ENCODE peak calls at places on chromosomes 16 and 17, in four cellular contexts. One of them, this sample, is unnamed.
A peak's percentile ranks its signal among the peaks of the same experiment; 100 is the strongest.

GRCh38 chr17:5381542-5381941 is 37.9 kb downstream of the NUP88 start:
- ATAC-seq in HepG2: peak; percentile 21
- ATAC-seq in upper lobe of left lung: no peak
- ATAC-seq in GM12878: no peak
- ATAC-seq in this sample: peak; percentile 19

GRCh38 chr16:22357635-22357971 is 16.8 kb downstream of the CDR2 start:
- ATAC-seq in HepG2: no peak
- ATAC-seq in upper lobe of left lung: no peak
- ATAC-seq in GM12878: peak; percentile 74
- ATAC-seq in this sample: no peak

GRCh38 chr16:88549671-88550643 is 20.2 kb upstream of the ZC3H18 start:
- ATAC-seq in HepG2: peak; percentile 71
- ATAC-seq in upper lobe of left lung: no peak
- ATAC-seq in GM12878: peak; percentile 72
- ATAC-seq in this sample: no peak

GRCh38 chr17:33292184-33292980 is 713 bp downstream of the ASIC2 start:
- ATAC-seq in HepG2: no peak
- ATAC-seq in upper lobe of left lung: no peak
- ATAC-seq in GM12878: no peak
- ATAC-seq in this sample: no peak

GRCh38 chr16:89696598-89697128 is 4.8 kb downstream of the SPATA2L start:
- ATAC-seq in HepG2: no peak
- ATAC-seq in upper lobe of left lung: no peak
- ATAC-seq in GM12878: peak; percentile 15
- ATAC-seq in this sample: no peak

GRCh38 chr16:58464047-58464915 is 35.7 kb upstream of the NDRG4 start:
- ATAC-seq in HepG2: peak; percentile 85
- ATAC-seq in upper lobe of left lung: no peak
- ATAC-seq in GM12878: peak; percentile 46
- ATAC-seq in this sample: peak; percentile 39

GRCh38 chr17:49850772-49851386 is 3.0 kb upstream of the TAC4 start:
- ATAC-seq in HepG2: no peak
- ATAC-seq in upper lobe of left lung: no peak
- ATAC-seq in GM12878: peak; percentile 15
- ATAC-seq in this sample: peak; percentile 42

GRCh38 chr16:85286066-85286712 is 173.9 kb upstream of the CIBAR2 start:
- ATAC-seq in HepG2: no peak
- ATAC-seq in upper lobe of left lung: no peak
- ATAC-seq in GM12878: no peak
- ATAC-seq in this sample: peak; percentile 65

GRCh38 chr17:78101112-78101511 is 27.4 kb downstream of the TMC6 start:
- ATAC-seq in HepG2: no peak
- ATAC-seq in upper lobe of left lung: no peak
- ATAC-seq in GM12878: no peak
- ATAC-seq in this sample: no peak

GRCh38 chr16:61792194-61792904 is 243.9 kb downstream of the CDH8 start:
- ATAC-seq in HepG2: no peak
- ATAC-seq in upper lobe of left lung: no peak
- ATAC-seq in GM12878: no peak
- ATAC-seq in this sample: no peak

GRCh38 chr17:65755799-65756198 is 194.4 kb upstream of the AXIN2 start:
- ATAC-seq in HepG2: no peak
- ATAC-seq in upper lobe of left lung: no peak
- ATAC-seq in GM12878: no peak
- ATAC-seq in this sample: no peak

GRCh38 chr16:66427451-66427860 is 361 bp downstream of the BEAN1 start:
- ATAC-seq in HepG2: peak; percentile 31
- ATAC-seq in upper lobe of left lung: no peak
- ATAC-seq in GM12878: no peak
- ATAC-seq in this sample: peak; percentile 20

GRCh38 chr17:7019839-7020519 is 2.9 kb upstream of the BCL6B start:
- ATAC-seq in HepG2: no peak
- ATAC-seq in upper lobe of left lung: no peak
- ATAC-seq in GM12878: no peak
- ATAC-seq in this sample: no peak

GRCh38 chr17:27078296-27078695 is 215.6 kb upstream of the WSB1 start:
- ATAC-seq in HepG2: no peak
- ATAC-seq in upper lobe of left lung: no peak
- ATAC-seq in GM12878: no peak
- ATAC-seq in this sample: no peak
- H3K9me3 ChIP-seq in HepG2: no peaks in the 10 kb centered on the region
- H3K9me3 ChIP-seq in upper lobe of left lung: no peaks in the 10 kb centered on the region
- H3K9me3 ChIP-seq in GM12878: no peaks in the 10 kb centered on the region
- H3K9me3 ChIP-seq in this sample: no peaks in the 10 kb centered on the region

GRCh38 chr17:45247429-45248131 is 14.3 kb downstream of the SPATA32 start:
- ATAC-seq in HepG2: peak; percentile 87
- ATAC-seq in upper lobe of left lung: peak; percentile 94
- ATAC-seq in GM12878: peak; percentile 95
- ATAC-seq in this sample: peak; percentile 85
- TF ChIP-seq POLR2AphosphoS5 in HepG2: peak; percentile 55
- TF ChIP-seq POLR2AphosphoS5 in upper lobe of left lung: peak; percentile 37
- TF ChIP-seq POLR2AphosphoS5 in GM12878: peak; percentile 69
- TF ChIP-seq POLR2AphosphoS5 in this sample: no peak

DNA sequence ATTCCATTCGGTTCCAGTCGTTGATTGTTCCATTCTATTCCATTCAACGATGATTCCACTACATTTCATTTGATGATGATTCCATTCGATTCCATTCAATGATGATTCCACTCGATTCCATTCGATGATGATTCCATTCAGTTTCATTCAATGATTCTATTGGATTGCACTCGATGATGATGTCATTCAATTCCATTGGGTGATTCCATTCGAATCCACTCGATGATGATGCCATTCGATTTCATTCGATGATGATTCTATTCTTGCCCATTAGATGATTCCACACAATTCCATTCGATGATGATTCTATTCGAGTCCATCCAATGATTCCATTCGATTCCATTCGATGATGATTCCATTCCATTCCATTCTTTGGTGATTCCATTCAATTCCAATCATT is 1283.7 kb downstream of the TP53TG3F start:
- ATAC-seq in HepG2: no peak
- ATAC-seq in upper lobe of left lung: no peak
- ATAC-seq in GM12878: no peak
- ATAC-seq in this sample: no peak
- H3K9me3 ChIP-seq in HepG2: peaks cover 82% of the 10 kb centered on the region
- H3K9me3 ChIP-seq in upper lobe of left lung: peaks cover 9% of the 10 kb centered on the region
- H3K9me3 ChIP-seq in GM12878: no peaks in the 10 kb centered on the region
- H3K9me3 ChIP-seq in this sample: no peaks in the 10 kb centered on the region

GRCh38 chr17:2125013-2125535 is 70.2 kb downstream of the HIC1 start:
- ATAC-seq in HepG2: no peak
- ATAC-seq in upper lobe of left lung: no peak
- ATAC-seq in GM12878: no peak
- ATAC-seq in this sample: no peak

GRCh38 chr17:2120550-2121335 is 65.8 kb downstream of the HIC1 start:
- ATAC-seq in HepG2: no peak
- ATAC-seq in upper lobe of left lung: no peak
- ATAC-seq in GM12878: no peak
- ATAC-seq in this sample: no peak

GRCh38 chr17:2124391-2124790 is 69.5 kb downstream of the HIC1 start:
- ATAC-seq in HepG2: no peak
- ATAC-seq in upper lobe of left lung: no peak
- ATAC-seq in GM12878: no peak
- ATAC-seq in this sample: no peak

GRCh38 chr17:2123467-2124251 is 68.8 kb downstream of the HIC1 start:
- ATAC-seq in HepG2: no peak
- ATAC-seq in upper lobe of left lung: peak; percentile 76
- ATAC-seq in GM12878: peak; percentile 84
- ATAC-seq in this sample: peak; percentile 42

DNA sequence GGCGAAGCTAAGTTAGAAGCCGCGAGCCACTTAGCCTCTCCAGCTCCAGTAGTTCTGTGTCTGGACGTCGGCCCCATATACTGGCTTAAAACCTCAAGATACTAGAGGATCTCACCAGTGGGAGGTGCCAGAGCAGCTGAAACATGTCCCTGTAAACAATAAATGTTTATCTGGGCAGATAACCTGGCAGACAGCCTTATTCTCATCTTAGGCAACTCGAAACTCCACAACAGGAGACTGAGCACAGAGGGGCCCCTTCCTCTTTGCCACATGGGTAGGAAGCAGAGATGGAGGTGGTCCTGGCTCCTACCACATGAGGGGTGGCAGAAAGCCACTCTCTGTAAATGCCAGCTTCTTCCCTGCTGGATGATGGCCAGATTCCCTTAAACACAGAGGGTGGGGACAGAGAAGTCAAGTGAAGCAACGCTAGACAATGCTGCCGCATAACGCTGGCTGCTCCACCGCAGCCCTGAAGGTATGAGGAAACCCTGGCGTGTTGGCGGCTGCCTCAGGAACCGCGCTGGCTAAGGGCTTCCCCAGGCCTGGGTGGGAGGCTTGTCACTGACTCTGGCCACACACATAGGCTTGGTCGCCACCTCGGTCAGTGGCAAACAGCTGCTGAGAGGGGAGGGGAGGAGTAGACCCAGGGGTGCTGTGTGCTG is 67.9 kb downstream of the HIC1 start:
- ATAC-seq in HepG2: no peak
- ATAC-seq in upper lobe of left lung: peak; percentile 85
- ATAC-seq in GM12878: peak; percentile 79
- ATAC-seq in this sample: peak; percentile 87
- TF ChIP-seq POLR2AphosphoS5 in HepG2: no peak
- TF ChIP-seq POLR2AphosphoS5 in upper lobe of left lung: peak; percentile 52
- TF ChIP-seq POLR2AphosphoS5 in GM12878: no peak
- TF ChIP-seq POLR2AphosphoS5 in this sample: no peak

DNA sequence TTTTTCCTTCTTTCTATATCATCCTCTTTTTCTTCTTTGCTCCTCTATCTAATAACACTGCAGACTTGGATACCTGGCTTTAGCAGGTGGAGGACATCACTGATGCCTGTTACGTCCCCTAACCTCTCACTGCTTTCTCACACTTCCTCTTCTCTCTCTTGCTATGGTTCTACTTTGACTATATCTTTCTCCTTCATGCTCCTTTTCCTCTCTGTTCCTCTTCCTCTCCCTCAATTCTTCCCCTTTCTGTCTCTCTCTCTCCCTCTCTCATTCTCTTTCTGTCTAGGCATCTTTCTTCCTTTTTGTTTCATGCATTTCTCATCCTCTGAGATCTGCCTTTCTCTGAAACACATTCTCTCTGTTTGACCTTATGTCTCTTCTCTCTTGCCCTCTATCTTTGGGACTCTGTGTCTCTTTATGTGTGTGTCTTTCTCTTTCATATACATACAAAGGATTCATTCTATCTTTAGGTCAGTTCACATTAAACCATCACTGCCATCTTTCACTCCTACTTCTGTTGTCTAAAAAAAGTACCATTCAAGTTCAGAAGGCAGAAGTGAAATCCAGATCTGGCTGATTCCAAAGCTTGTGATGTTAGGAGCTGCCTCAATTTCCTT is 353.7 kb downstream of the SHISA9 start:
- ATAC-seq in HepG2: no peak
- ATAC-seq in upper lobe of left lung: no peak
- ATAC-seq in GM12878: peak; percentile 56
- ATAC-seq in this sample: no peak
- H3K9me3 ChIP-seq in HepG2: peaks cover 14% of the 10 kb centered on the region
- H3K9me3 ChIP-seq in upper lobe of left lung: peaks cover 6% of the 10 kb centered on the region
- H3K9me3 ChIP-seq in GM12878: no peaks in the 10 kb centered on the region
- H3K9me3 ChIP-seq in this sample: no peaks in the 10 kb centered on the region

DNA sequence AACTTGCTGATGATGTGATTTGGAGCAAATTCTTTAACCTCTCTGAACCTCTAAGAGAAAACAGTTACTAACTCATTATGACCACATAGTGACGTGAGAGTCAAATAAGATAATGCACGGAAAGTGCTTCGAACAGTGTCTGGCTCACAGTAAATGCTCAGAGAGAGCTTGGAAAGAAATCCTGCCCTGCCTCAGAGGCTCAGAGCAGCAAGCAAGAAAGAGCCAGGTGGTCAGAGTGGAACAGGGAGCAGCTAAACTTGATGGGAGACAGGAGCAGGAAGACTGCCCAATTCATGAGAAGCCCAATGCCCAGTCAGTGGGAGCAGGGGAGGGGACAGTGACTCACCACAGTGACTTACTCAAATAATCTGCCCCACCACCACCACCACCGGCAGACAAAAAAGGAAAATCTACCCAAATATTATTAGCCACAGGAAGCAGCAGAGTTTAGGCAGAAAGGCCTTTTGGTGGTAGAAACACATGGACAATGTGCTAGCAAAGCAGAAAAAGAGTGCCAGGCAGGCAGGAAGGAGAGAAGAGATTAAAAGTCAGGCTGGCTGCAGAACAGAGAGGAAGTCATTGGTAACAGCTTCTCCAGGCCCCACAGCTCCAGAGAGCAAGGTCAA is 24.0 kb upstream of the CCL1 start:
- ATAC-seq in HepG2: no peak
- ATAC-seq in upper lobe of left lung: no peak
- ATAC-seq in GM12878: no peak
- ATAC-seq in this sample: peak; percentile 34
- TF ChIP-seq POLR2AphosphoS5 in HepG2: no peak
- TF ChIP-seq POLR2AphosphoS5 in upper lobe of left lung: no peak
- TF ChIP-seq POLR2AphosphoS5 in GM12878: no peak
- TF ChIP-seq POLR2AphosphoS5 in this sample: no peak

GRCh38 chr17:13244511-13244910 is 226.7 kb upstream of the ELAC2 start:
- ATAC-seq in HepG2: no peak
- ATAC-seq in upper lobe of left lung: no peak
- ATAC-seq in GM12878: no peak
- ATAC-seq in this sample: no peak
- H3K9me3 ChIP-seq in HepG2: no peaks in the 10 kb centered on the region
- H3K9me3 ChIP-seq in upper lobe of left lung: no peaks in the 10 kb centered on the region
- H3K9me3 ChIP-seq in GM12878: no peaks in the 10 kb centered on the region
- H3K9me3 ChIP-seq in this sample: peaks cover 4% of the 10 kb centered on the region

GRCh38 chr17:27352481-27353460 is 58.9 kb downstream of the WSB1 start:
- ATAC-seq in HepG2: no peak
- ATAC-seq in upper lobe of left lung: no peak
- ATAC-seq in GM12878: no peak
- ATAC-seq in this sample: no peak

GRCh38 chr17:27351741-27352140 is 57.8 kb downstream of the WSB1 start:
- ATAC-seq in HepG2: no peak
- ATAC-seq in upper lobe of left lung: no peak
- ATAC-seq in GM12878: no peak
- ATAC-seq in this sample: no peak

GRCh38 chr17:27354051-27354490 is 60.2 kb downstream of the WSB1 start:
- ATAC-seq in HepG2: peak; percentile 19
- ATAC-seq in upper lobe of left lung: no peak
- ATAC-seq in GM12878: no peak
- ATAC-seq in this sample: no peak

GRCh38 chr17:27354491-27355081 is 60.7 kb downstream of the WSB1 start:
- ATAC-seq in HepG2: peak; percentile 9
- ATAC-seq in upper lobe of left lung: peak; percentile 2
- ATAC-seq in GM12878: peak; percentile 44
- ATAC-seq in this sample: no peak

GRCh38 chr17:27353469-27354050 is 59.6 kb downstream of the WSB1 start:
- ATAC-seq in HepG2: peak; percentile 96
- ATAC-seq in upper lobe of left lung: peak; percentile 96
- ATAC-seq in GM12878: peak; percentile 94
- ATAC-seq in this sample: peak; percentile 96
- TF ChIP-seq POLR2AphosphoS5 in HepG2: peak; percentile 84
- TF ChIP-seq POLR2AphosphoS5 in upper lobe of left lung: peak; percentile 98
- TF ChIP-seq POLR2AphosphoS5 in GM12878: peak; percentile 61
- TF ChIP-seq POLR2AphosphoS5 in this sample: peak; percentile 99

DNA sequence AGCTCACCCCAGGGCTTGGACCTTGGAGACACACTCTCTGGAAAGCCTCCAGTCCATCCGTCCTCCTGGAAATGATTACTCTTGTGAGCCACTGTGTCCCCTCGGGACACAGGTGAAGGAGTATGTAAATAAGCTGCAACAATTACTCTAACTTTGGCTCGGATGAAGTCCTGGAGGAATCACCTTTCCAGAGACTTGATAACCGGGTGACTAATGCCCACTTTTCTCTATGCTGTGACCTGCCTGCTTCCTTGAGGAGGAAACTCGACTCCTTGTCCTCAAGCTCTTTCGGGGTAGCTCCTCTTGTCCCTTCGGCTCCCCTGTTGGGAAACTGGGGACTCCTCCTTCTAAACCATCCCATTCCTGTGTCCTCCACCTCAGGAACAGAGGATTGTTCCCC is at the start of gene OR1A1:
- ATAC-seq in HepG2: no peak
- ATAC-seq in upper lobe of left lung: no peak
- ATAC-seq in GM12878: no peak
- ATAC-seq in this sample: no peak
- H3K9me3 ChIP-seq in HepG2: no peaks in the 10 kb centered on the region
- H3K9me3 ChIP-seq in upper lobe of left lung: no peaks in the 10 kb centered on the region
- H3K9me3 ChIP-seq in GM12878: no peaks in the 10 kb centered on the region
- H3K9me3 ChIP-seq in this sample: peaks cover 6% of the 10 kb centered on the region

This sample was measured in gastroesophageal sphincter.